ENCODE peak calls at places on chromosome 5, in eight cellular contexts. U, B, M, I, T, V, G and F are unnamed samples.
A peak's percentile ranks its signal among the peaks of the same experiment; 100 is the strongest.

GRCh38 chr5:73039082-73039481 is 81.3 kb upstream of the TMEM171 start:
- DNase-seq in G (peak; percentile 89), I (no peak), M (no peak), T (no peak), U (no peak), B (no peak), V (peak; percentile 10), F (no peak)

GRCh38 chr5:138065102-138065501 is 18.7 kb upstream of the WNT8A start:
- DNase-seq in G (peak; percentile 77), U (no peak), M (no peak), I (no peak), B (no peak), V (peak; percentile 24), T (no peak), F (no peak)

GRCh38 chr5:39233783-39234182 is 14.4 kb upstream of the FYB1 start:
- DNase-seq in V (no peak), U (no peak), I (no peak), G (no peak), M (no peak), T (no peak), B (no peak), F (no peak)

GRCh38 chr5:72634444-72634843 is 127.2 kb upstream of the ZNF366 start:
- DNase-seq in I (no peak), T (no peak), M (no peak), G (no peak), B (no peak), V (no peak), U (no peak), F (no peak)

GRCh38 chr5:112844489-112844888 is 16.6 kb upstream of the SRP19 start:
- DNase-seq in G (no peak), I (no peak), B (no peak), U (no peak), V (no peak), T (no peak), M (no peak), F (no peak)

GRCh38 chr5:76472338-76473336 is 69.6 kb downstream of the IQGAP2 start:
- DNase-seq in B (no peak), M (no peak), G (no peak), V (no peak), T (no peak), U (peak; percentile 31), I (no peak), F (no peak)

GRCh38 chr5:35470866-35471265 is 146.8 kb upstream of the SPEF2 start:
- DNase-seq in M (no peak), I (peak; percentile 5), U (no peak), V (no peak), B (no peak), G (no peak), T (no peak), F (peak; percentile 36)

GRCh38 chr5:157454273-157454672 is 5.7 kb upstream of the NIPAL4 start:
- DNase-seq in U (no peak), I (no peak), M (no peak), G (no peak), B (no peak), V (no peak), T (no peak), F (no peak)

GRCh38 chr5:76406567-76407155 is 3.6 kb downstream of the IQGAP2 start:
- DNase-seq in G (no peak), B (no peak), U (no peak), T (no peak), I (no peak), V (no peak), M (no peak), F (no peak)

GRCh38 chr5:127925916-127926315 is 157.7 kb upstream of the SLC12A2 start:
- DNase-seq in U (peak; percentile 57), T (no peak), G (no peak), B (no peak), M (no peak), V (no peak), I (peak; percentile 46), F (no peak)

GRCh38 chr5:74673011-74673790 is 11.8 kb upstream of the HEXB start:
- DNase-seq in M (no peak), U (no peak), G (peak; percentile 74), I (peak; percentile 14), V (peak; percentile 45), B (no peak), T (no peak), F (peak; percentile 26)

GRCh38 chr5:2022436-2022835 is 139.7 kb upstream of the IRX4 start:
- DNase-seq in G (no peak), T (no peak), I (no peak), B (no peak), V (no peak), M (no peak), U (no peak), F (no peak)

GRCh38 chr5:159638954-159639559 is 277.2 kb upstream of the ADRA1B start:
- DNase-seq in G (no peak), U (no peak), B (no peak), M (no peak), V (no peak), T (no peak), I (no peak), F (no peak)

GRCh38 chr5:124544366-124545055 is 201.9 kb downstream of the ZNF608 start:
- DNase-seq in T (no peak), I (no peak), B (no peak), G (no peak), U (peak; percentile 33), M (peak; percentile 55), V (no peak), F (no peak)

GRCh38 chr5:74251106-74252032 is 389.2 kb downstream of the ENC1 start:
- DNase-seq in U (peak; percentile 98), I (peak; percentile 34), G (peak; percentile 29), V (no peak), M (no peak), B (peak; percentile 66), T (no peak), F (peak; percentile 81)

GRCh38 chr5:123771715-123772114 is 259.7 kb downstream of the CSNK1G3 start:
- DNase-seq in I (no peak), U (no peak), V (peak; percentile 15), M (no peak), T (no peak), G (peak; percentile 10), B (no peak), F (no peak)

GRCh38 chr5:59592101-59592500 is 301.4 kb downstream of the PDE4D start:
- DNase-seq in U (peak; percentile 86), I (no peak), M (peak; percentile 55), T (no peak), B (no peak), G (no peak), V (no peak), F (no peak)

GRCh38 chr5:126597156-126597555 is 2.1 kb upstream of the ALDH7A1 start:
- DNase-seq in T (no peak), U (peak; percentile 95), G (no peak), M (no peak), B (no peak), V (no peak), I (no peak), F (no peak)

GRCh38 chr5:35924122-35924949 is 14.1 kb downstream of the CAPSL start:
- DNase-seq in V (no peak), U (peak; percentile 79), G (no peak), M (no peak), I (no peak), T (no peak), B (no peak), F (no peak)

DNA sequence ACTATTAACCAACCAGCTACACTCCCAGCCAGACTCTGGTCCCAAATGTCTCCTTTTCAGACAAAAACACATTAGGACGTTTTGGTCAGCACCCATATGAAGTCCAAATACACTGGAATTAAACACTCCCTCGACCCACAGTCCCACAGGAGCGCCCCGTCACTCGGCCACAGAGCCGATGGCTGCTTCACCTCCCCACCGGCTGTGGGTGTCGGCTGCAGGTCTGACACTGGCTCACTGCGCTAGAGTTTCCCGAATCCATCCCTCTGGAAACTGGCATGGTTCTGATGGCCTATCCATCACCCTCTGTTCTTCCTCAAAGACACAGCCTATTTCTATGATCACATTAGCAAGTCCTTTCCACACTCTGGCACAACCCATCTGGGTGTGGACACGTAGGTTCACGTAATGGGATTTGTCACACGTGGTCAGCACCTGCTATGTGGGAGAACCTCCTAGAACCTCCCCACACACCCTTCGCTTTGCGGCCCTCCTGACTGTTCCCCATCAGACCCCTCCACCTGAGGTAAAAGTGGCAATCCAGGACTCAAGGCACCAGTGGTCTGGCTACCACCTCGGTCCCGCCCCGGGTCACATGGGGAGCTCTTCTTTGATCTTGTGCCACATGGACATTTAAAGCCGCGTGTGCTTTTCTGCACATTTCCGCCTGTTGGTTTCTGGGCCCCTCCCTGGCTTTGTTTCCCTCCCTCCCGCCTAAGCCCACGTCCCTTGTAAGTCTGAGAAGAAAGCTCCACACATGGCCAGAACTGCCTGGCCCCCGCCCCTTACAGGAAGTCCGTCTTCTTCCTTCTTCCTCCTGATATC is 131.1 kb upstream of the PHYKPL start:
- DNase-seq in G (no peak), B (no peak), T (no peak), U (no peak), M (no peak), V (no peak), I (no peak), F (no peak)
- H3K4me1 ChIP-seq in G (no peaks in the 10 kb centered on the region), B (no peaks in the 10 kb centered on the region), T (no peaks in the 10 kb centered on the region), U (no peaks in the 10 kb centered on the region), M (no peaks in the 10 kb centered on the region), V (no peaks in the 10 kb centered on the region), I (no peaks in the 10 kb centered on the region), F (no peaks in the 10 kb centered on the region)

DNA sequence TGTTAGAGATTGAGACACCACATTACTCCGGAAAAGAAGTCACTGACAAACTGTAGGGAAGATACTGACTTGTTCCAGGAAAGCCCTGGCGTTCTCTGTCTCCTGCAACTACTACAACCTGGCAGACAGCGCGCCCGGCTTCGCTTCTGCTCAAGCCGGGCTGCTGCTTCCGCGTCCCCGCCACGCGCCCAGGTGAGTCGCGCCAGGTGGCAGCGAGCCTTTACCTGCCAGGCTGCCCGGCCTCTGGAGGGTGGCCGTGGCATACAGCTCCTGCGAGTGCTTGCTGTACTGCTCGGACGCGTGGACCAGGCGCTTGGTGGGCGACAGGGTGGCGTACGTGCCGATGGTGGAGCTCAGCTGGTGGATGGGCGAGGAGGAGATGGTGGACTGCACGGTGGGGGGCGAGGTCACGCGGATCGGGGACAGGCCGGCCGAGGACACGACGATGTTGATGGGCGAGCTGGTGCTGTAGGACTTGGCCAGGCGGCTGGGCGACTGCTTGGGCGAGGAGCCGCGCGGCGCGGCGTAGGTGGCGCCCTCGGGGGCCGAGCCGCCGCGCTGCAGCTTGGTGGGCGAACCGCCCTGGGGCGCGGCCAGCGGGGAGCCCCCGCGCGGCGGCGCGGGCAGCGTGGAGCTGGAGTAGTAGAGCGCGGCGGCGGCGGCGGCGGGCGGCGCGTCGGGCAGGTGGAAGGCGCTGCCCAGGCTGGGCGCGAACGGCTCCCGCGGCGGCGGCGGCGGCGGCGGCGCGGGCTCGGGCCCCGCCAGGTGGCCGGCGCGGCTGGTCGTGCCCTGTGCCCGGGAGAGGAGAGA is 519.6 kb downstream of the CTNND2 start:
- DNase-seq in U (peak; percentile 1), V (peak; percentile 55), T (no peak), G (peak; percentile 47), B (no peak), M (no peak), I (peak; percentile 40), F (no peak)
- TF ChIP-seq CTCF in U (no peak), V (peak; percentile 4), T (no peak), G (peak; percentile 23), B (no peak), M (no peak), I (no peak), F (no peak)

GRCh38 chr5:107542428-107542827 is 128.3 kb downstream of the EFNA5 start:
- DNase-seq in T (peak; percentile 55), G (no peak), I (peak; percentile 94), M (peak; percentile 54), V (no peak), U (peak; percentile 90), B (peak; percentile 92), F (peak; percentile 83)
- H3K4me1 ChIP-seq in T (peaks cover 70% of the 10 kb centered on the region), G (peaks cover 21% of the 10 kb centered on the region), I (peaks cover 42% of the 10 kb centered on the region), M (peaks cover 18% of the 10 kb centered on the region), V (peaks cover 66% of the 10 kb centered on the region), U (peaks cover 26% of the 10 kb centered on the region), B (peaks cover 25% of the 10 kb centered on the region), F (peaks cover 3% of the 10 kb centered on the region)

GRCh38 chr5:133219296-133219695 is 167.5 kb downstream of the HSPA4 start:
- DNase-seq in B (no peak), U (no peak), G (peak; percentile 17), M (no peak), T (no peak), I (no peak), V (no peak), F (no peak)
- TF ChIP-seq CTCF in B (no peak), U (no peak), G (peak; percentile 62), M (no peak), T (no peak), I (no peak), V (no peak), F (no peak)